ENCODE peak calls at places on chromosomes 12 and 14, in seven cellular contexts. R is lower lobe of right lung; U is CD8-positive, alpha-beta memory T cell; G is right lobe of liver; Y is endodermal cell; N is DND-41; Z is GM23248. F is an unnamed sample.

GRCh38 chr12:102093319-102093718 is 26.6 kb downstream of the NUP37 start:
- DNase-seq in R (no peak), U (no peak), G (no peak), Y (no peak), N (no peak), Z (peak; percentile 53), F (no peak)

GRCh38 chr14:104563742-104564615 is 15.6 kb upstream of the C14orf180 start:
- DNase-seq in R (peak; percentile 71), U (peak; percentile 42), G (peak; percentile 80), Y (peak; percentile 97), N (peak; percentile 51), Z (peak; percentile 63), F (peak; percentile 61)

GRCh38 chr12:51869931-51870330 is 18.0 kb upstream of the ANKRD33 start:
- DNase-seq in R (no peak), U (no peak), G (no peak), Y (no peak), N (no peak), Z (no peak), F (no peak)

GRCh38 chr12:118964988-118965387 is 16.4 kb upstream of the SRRM4 start:
- DNase-seq in R (no peak), U (no peak), G (no peak), Y (no peak), N (no peak), Z (no peak), F (no peak)

GRCh38 chr12:12718382-12718761 is 1.2 kb downstream of the CDKN1B start:
- DNase-seq in R (no peak), U (no peak), G (no peak), Y (no peak), N (no peak), Z (peak; percentile 54), F (no peak)

GRCh38 chr12:46661161-46661845 is 164.5 kb downstream of the SLC38A4 start:
- DNase-seq in R (no peak), U (no peak), G (no peak), Y (peak; percentile 58), N (peak; percentile 23), Z (peak; percentile 87), F (no peak)

GRCh38 chr12:115132145-115132544 is 448.2 kb upstream of the TBX3 start:
- DNase-seq in R (no peak), U (no peak), G (no peak), Y (no peak), N (no peak), Z (peak; percentile 62), F (no peak)

GRCh38 chr14:96274122-96274910 is 18.3 kb downstream of the BDKRB1 start:
- DNase-seq in R (no peak), U (no peak), G (no peak), Y (no peak), N (no peak), Z (peak; percentile 89), F (no peak)

DNA sequence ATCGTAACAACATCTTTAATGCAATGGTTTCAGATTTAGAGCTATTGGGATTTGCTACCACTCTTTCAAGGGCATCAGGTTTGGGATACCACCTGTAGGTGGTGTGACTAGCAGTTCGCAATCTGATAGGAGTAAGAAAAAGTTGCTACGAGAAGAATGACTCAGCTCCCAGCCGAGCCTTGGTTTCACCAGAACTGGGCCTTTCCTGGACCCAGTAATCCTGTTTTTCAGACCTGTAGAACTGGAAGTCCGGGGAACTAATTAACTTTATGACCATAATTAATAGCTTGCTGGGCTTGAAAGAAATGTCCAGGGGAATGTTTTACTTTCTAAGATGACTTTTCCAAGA is 770 bp downstream of the ABHD4 start:
- DNase-seq in R (no peak), U (no peak), G (no peak), Y (peak; percentile 74), N (no peak), Z (peak; percentile 86), F (peak; percentile 59)
- H3K27ac ChIP-seq in R (peak overlapping the region; percentile 89), U (peak overlapping the region; percentile 74), G (peak overlapping the region; percentile 94), Y (no peak overlapping the region), N (no peak overlapping the region), Z (peak overlapping the region; percentile 86), F (no peak overlapping the region)

GRCh38 chr14:81313200-81313599 is 86.9 kb downstream of the STON2 start:
- DNase-seq in R (no peak), U (no peak), G (no peak), Y (peak; percentile 16), N (no peak), Z (no peak), F (no peak)

GRCh38 chr14:81315344-81315743 is 84.8 kb downstream of the STON2 start:
- DNase-seq in R (no peak), U (no peak), G (no peak), Y (peak; percentile 88), N (no peak), Z (no peak), F (no peak)

GRCh38 chr14:81312289-81312876 is 87.7 kb downstream of the STON2 start:
- DNase-seq in R (no peak), U (no peak), G (no peak), Y (peak; percentile 34), N (no peak), Z (no peak), F (no peak)

GRCh38 chr14:81314443-81315175 is 85.5 kb downstream of the STON2 start:
- DNase-seq in R (no peak), U (no peak), G (no peak), Y (peak; percentile 59), N (no peak), Z (no peak), F (no peak)

GRCh38 chr14:81313775-81314429 is 86.2 kb downstream of the STON2 start:
- DNase-seq in R (no peak), U (no peak), G (no peak), Y (peak; percentile 38), N (no peak), Z (no peak), F (no peak)
- H3K4me3 ChIP-seq in R (no peak overlapping the region), U (no peak overlapping the region), G (no peak overlapping the region), Y (peak overlapping the region; percentile 76), N (no peak overlapping the region), Z (no peak overlapping the region), F (no peak overlapping the region)

GRCh38 chr12:98490491-98491453 is 24.6 kb upstream of the TMPO start:
- DNase-seq in R (peak; percentile 86), U (peak; percentile 73), G (peak; percentile 87), Y (peak; percentile 100), N (peak; percentile 89), Z (peak; percentile 86), F (peak; percentile 74)
- H3K4me1 ChIP-seq in R (peaks cover 9% of the 10 kb centered on the region), U (no peaks in the 10 kb centered on the region), G (peaks cover 34% of the 10 kb centered on the region), Y (peaks cover 10% of the 10 kb centered on the region), N (peaks cover 18% of the 10 kb centered on the region), Z (peaks cover 11% of the 10 kb centered on the region), F (peaks cover 8% of the 10 kb centered on the region)

GRCh38 chr12:57751788-57752667 is at the start of gene CDK4:
- DNase-seq in R (peak; percentile 99), U (peak; percentile 98), G (peak; percentile 99), Y (peak; percentile 100), N (peak; percentile 100), Z (peak; percentile 99), F (peak; percentile 100)
- H3K27ac ChIP-seq in R (peak within 1 kb of the TSS; percentile 89), U (peak within 1 kb of the TSS; percentile 86), G (peak within 1 kb of the TSS; percentile 92), Y (peak within 1 kb of the TSS; percentile 86), N (peak within 1 kb of the TSS; percentile 94), Z (peak within 1 kb of the TSS; percentile 94), F (peak within 1 kb of the TSS; percentile 92)

GRCh38 chr12:58424735-58425379 is 483.5 kb downstream of the ATP23 start:
- DNase-seq in R (no peak), U (no peak), G (no peak), Y (no peak), N (no peak), Z (peak; percentile 44), F (no peak)
- H3K4me3 ChIP-seq in R (no peak overlapping the region), U (no peak overlapping the region), G (no peak overlapping the region), Y (peak overlapping the region; percentile 54), N (no peak overlapping the region), Z (peak overlapping the region; percentile 40), F (no peak overlapping the region)

GRCh38 chr12:14576896-14577295 is 9.2 kb upstream of the PLBD1 start:
- DNase-seq in R (no peak), U (no peak), G (no peak), Y (no peak), N (no peak), Z (no peak), F (no peak)

GRCh38 chr12:14577344-14577743 is 9.7 kb upstream of the PLBD1 start:
- DNase-seq in R (no peak), U (no peak), G (no peak), Y (no peak), N (no peak), Z (peak; percentile 13), F (peak; percentile 18)

GRCh38 chr12:14578646-14579045 is 11.0 kb upstream of the PLBD1 start:
- DNase-seq in R (no peak), U (no peak), G (no peak), Y (no peak), N (no peak), Z (no peak), F (no peak)

GRCh38 chr12:14573118-14573517 is 5.4 kb upstream of the PLBD1 start:
- DNase-seq in R (no peak), U (no peak), G (no peak), Y (no peak), N (no peak), Z (no peak), F (no peak)

DNA sequence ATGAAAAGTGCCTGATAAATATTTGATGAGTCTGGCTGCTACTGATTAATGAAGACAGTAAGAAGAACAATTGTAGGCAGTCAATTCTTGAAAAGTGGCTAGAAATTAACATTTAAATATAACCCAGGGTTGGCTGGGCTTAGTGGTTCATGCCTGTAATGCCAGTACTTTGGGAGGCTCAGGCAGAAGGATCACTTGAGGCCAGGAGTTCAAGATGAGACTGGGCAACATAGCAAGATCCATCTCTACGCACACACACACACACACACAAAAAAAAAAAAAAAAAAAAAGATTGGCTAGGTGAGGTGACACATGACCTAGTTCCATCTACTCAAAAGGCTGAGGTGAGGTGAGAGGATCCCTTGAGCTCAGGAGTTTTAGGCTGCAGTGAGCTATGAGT is 7.9 kb upstream of the PLBD1 start:
- DNase-seq in R (no peak), U (no peak), G (no peak), Y (no peak), N (no peak), Z (no peak), F (no peak)
- H3K4me1 ChIP-seq in R (peaks cover 10% of the 10 kb centered on the region), U (peaks cover 5% of the 10 kb centered on the region), G (no peaks in the 10 kb centered on the region), Y (no peaks in the 10 kb centered on the region), N (no peaks in the 10 kb centered on the region), Z (no peaks in the 10 kb centered on the region), F (no peaks in the 10 kb centered on the region)

DNA sequence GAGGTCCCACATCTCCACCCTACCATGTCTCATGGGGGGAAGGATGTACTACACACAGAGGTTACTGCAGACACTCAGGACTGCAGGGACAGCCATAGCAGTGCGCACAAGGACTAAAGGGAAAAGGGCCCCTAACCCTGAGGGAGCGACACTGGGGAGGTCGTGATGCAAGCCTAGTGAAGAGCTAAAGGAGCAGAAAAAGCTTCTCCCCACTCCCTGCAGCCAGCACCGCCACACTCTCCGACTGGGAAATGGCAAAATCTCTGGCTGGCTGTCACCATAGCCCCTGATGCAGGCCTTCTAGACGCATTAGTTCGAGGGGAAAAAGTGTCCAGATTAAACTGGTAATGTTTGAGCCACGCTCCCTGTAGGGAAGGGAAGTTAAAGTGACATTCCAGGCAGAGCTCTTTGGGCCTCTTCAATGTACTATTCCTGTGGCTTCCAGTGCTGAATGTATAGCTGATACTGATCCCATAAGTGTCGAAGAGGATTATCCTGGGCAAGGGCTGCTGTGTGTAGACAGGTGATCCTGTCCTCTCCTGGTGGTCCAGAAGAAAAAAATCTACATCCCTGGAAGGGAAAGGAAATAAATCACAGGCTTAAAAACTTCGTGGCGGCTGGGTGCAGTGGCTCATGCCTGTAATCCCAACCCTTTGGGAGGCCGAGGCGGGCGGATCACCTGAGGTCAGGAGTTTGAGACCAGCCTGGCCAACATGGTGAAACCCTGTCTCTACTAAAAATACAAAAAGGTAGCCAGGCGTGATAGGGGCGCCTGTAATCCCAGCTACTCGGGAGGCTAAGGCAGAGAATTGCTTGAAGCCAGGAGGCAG is 5.4 kb downstream of the POMT2 start:
- DNase-seq in R (no peak), U (no peak), G (no peak), Y (peak; percentile 57), N (no peak), Z (no peak), F (no peak)
- H3K27ac ChIP-seq in R (peak overlapping the region; percentile 46), U (no peak overlapping the region), G (no peak overlapping the region), Y (peak overlapping the region; percentile 0), N (no peak overlapping the region), Z (no peak overlapping the region), F (no peak overlapping the region)